ENCODE peak calls at places on chromosomes 3 and 15, in seven cellular contexts. U is transverse colon, W is sigmoid colon, B is GM23338, Z is natural killer cell, X is bronchial epithelial cell, V is WERI-Rb-1. A is an unnamed sample.

GRCh38 chr3:136106101-136106500 is 90.0 kb downstream of the MSL2 start:
- DNase-seq in U (no peak), W (no peak), X (no peak), Z (no peak), B (no peak), V (no peak), A (no peak)

GRCh38 chr3:71129611-71130515 is 453.7 kb downstream of the FOXP1 start:
- DNase-seq in V (no peak), B (peak), X (peak), W (no peak), U (no peak), Z (no peak), A (no peak)

GRCh38 chr3:14633819-14634424 is 17.6 kb upstream of the CCDC174 start:
- DNase-seq in Z (peak), X (peak), B (peak), U (peak), W (no peak), V (peak), A (peak)

GRCh38 chr3:56795097-56795806 is 6.5 kb downstream of the ARHGEF3 start:
- DNase-seq in X (peak), V (no peak), B (no peak), U (no peak), W (peak), Z (no peak), A (no peak)

GRCh38 chr15:83066034-83066760 is 855 bp downstream of the BTBD1 start:
- DNase-seq in B (no peak), Z (no peak), X (no peak), V (no peak), U (peak), W (no peak), A (no peak)

GRCh38 chr15:44971036-44971435 is 14.5 kb downstream of the TERB2 start:
- DNase-seq in B (no peak), V (no peak), Z (no peak), X (no peak), W (no peak), U (no peak), A (no peak)

GRCh38 chr3:38163117-38163870 is 2.0 kb upstream of the OXSR1 start:
- DNase-seq in Z (no peak), U (no peak), B (peak), V (no peak), X (no peak), W (no peak), A (no peak)

GRCh38 chr3:16768956-16769355 is 115.8 kb upstream of the PLCL2 start:
- DNase-seq in Z (no peak), V (no peak), B (peak), X (no peak), W (no peak), U (no peak), A (no peak)

GRCh38 chr15:64813075-64813474 is 12.4 kb downstream of the PIF1 start:
- DNase-seq in X (no peak), U (no peak), W (no peak), B (no peak), V (no peak), Z (no peak), A (no peak)

GRCh38 chr3:50652709-50653108 is 22.0 kb upstream of the DOCK3 start:
- DNase-seq in U (peak), V (peak), W (no peak), X (peak), Z (no peak), B (peak), A (peak)

GRCh38 chr3:119084371-119085069 is 49.9 kb upstream of the IGSF11 start:
- DNase-seq in V (peak), U (no peak), Z (no peak), B (no peak), W (no peak), X (peak), A (no peak)

GRCh38 chr3:188321258-188321657 is 167.3 kb downstream of the LPP start:
- DNase-seq in V (no peak), W (no peak), U (no peak), X (no peak), Z (no peak), B (no peak), A (no peak)

GRCh38 chr3:15606434-15606891 is 4.9 kb downstream of the BTD start:
- DNase-seq in B (no peak), X (peak), W (no peak), Z (no peak), U (peak), V (no peak), A (no peak)

GRCh38 chr3:172040976-172041963 is 1.9 kb downstream of the FNDC3B start:
- DNase-seq in W (no peak), B (peak), V (no peak), U (peak), X (peak), Z (no peak), A (no peak)

GRCh38 chr3:179432451-179432850 is 18.8 kb downstream of the GNB4 start:
- DNase-seq in W (no peak), V (no peak), U (no peak), Z (no peak), B (no peak), X (no peak), A (no peak)
- TF ChIP-seq CTCF in W (no peak), V (no peak), U (no peak), Z (no peak), B (no peak), X (no peak), A (no peak)

DNA sequence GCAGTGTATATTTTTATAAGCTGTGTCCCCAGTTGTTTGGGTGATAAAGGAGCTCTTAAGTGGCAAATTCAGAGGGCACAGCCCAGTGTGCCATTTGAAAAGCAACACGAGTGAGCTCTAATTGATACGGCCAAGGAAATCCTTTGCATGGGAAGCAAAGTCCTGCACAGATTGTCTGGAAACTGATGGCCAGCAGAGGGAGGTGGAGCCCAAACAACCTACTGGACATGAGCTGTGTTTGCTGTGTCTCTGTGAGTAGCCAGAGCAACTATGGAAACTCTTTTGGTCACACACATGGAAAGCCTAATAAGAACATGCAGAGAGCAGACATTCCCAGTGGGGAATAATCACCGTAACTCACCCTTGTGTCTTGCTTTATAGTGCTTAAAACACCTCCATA is 24.4 kb downstream of the ONECUT1 start:
- DNase-seq in U (no peak), V (peak), W (no peak), X (no peak), Z (no peak), B (peak), A (no peak)
- TF ChIP-seq CTCF in U (no peak), V (peak), W (no peak), X (peak), Z (no peak), B (peak), A (no peak)

GRCh38 chr15:54609152-54609551 is 587.6 kb downstream of the RSL24D1 start:
- DNase-seq in U (no peak), Z (no peak), B (no peak), X (no peak), V (no peak), W (no peak), A (no peak)

GRCh38 chr15:54604963-54605362 is 591.8 kb downstream of the RSL24D1 start:
- DNase-seq in W (no peak), Z (no peak), X (no peak), U (no peak), V (peak), B (no peak), A (no peak)

GRCh38 chr15:54605556-54605955 is 591.2 kb downstream of the RSL24D1 start:
- DNase-seq in B (no peak), X (no peak), Z (no peak), W (no peak), U (no peak), V (no peak), A (no peak)
- TF ChIP-seq CTCF in B (no peak), X (no peak), Z (no peak), W (no peak), U (no peak), V (no peak), A (no peak)

DNA sequence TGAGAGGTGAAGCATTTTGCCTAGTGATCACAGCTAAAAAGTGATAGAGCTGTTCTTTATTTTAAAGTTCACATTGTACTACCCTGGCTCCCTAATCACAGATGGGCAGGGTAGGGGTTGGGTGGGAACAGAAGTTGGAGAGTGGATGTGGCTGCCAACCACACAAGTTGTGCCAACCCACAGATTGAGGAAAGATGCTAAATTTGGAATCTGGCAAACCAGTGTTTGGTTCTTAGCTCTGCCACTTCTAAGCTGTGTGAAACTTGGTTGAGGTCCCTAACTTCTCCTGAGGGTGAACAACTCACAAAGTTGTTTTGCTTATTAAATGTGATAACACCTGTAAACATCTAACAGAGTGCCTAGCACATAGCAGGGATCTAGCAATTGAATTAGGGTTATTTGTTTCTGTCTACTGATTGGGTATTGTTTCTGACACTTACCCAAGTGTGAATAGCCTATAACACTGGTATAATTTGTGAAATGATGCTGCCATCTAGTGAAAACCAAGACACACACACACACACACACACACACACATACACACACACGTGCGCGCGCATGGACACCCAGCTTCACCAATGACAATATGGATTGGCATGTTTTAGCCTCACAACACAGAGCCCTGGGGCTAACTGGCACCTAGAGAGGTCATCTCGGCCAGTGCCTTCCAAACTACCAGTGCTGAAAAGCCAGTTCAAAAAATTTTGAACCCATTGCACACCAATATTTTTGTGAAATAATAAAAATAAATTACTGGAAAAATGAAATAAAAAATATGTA is 25.3 kb downstream of the ADGRG7 start:
- DNase-seq in X (peak), U (peak), W (no peak), V (peak), Z (peak), B (peak), A (peak)
- TF ChIP-seq CTCF in X (peak), U (peak), W (no peak), V (peak), Z (no peak), B (no peak), A (no peak)

DNA sequence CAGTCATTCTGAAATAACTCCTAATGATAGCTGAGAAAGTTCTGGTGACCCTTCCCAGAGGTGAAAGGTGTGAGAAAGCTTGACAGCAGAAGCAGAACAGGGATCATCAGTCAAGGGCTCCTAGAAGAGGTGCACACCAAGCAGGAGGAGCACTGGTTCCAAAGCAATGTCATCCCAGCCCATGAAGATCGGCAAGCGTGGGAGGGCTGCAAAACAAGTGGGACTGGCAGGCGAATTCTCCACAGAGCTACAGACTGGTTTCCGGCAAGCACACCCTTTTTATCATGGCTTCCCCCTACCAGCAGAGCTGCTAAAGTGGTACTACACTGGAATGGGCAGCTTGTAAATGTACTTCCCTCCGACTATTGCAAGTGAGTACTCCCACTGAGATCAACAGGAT is 62.3 kb upstream of the MYO5C start:
- DNase-seq in U (no peak), V (peak), X (no peak), B (no peak), Z (no peak), W (no peak), A (no peak)
- TF ChIP-seq CTCF in U (no peak), V (no peak), X (no peak), B (no peak), Z (no peak), W (no peak), A (no peak)

GRCh38 chr3:141204343-141204742 is 27.3 kb upstream of the PXYLP1 start:
- DNase-seq in B (no peak), W (no peak), U (no peak), V (no peak), Z (no peak), X (no peak), A (no peak)
- TF ChIP-seq CTCF in B (no peak), W (no peak), U (no peak), V (no peak), Z (no peak), X (no peak), A (no peak)

GRCh38 chr15:33119263-33119662 is 75.3 kb downstream of the FMN1 start:
- DNase-seq in U (no peak), X (no peak), V (no peak), W (no peak), Z (no peak), B (no peak), A (no peak)

GRCh38 chr15:33113666-33114483 is 80.6 kb downstream of the FMN1 start:
- DNase-seq in W (no peak), B (no peak), U (no peak), V (no peak), Z (no peak), X (peak), A (no peak)

GRCh38 chr15:33114484-33114767 is 80.1 kb downstream of the FMN1 start:
- DNase-seq in V (no peak), U (no peak), Z (no peak), X (peak), B (no peak), W (no peak), A (no peak)

GRCh38 chr15:33115191-33115861 is 79.2 kb downstream of the FMN1 start:
- DNase-seq in V (no peak), X (no peak), W (no peak), Z (no peak), B (peak), U (no peak), A (no peak)

DNA sequence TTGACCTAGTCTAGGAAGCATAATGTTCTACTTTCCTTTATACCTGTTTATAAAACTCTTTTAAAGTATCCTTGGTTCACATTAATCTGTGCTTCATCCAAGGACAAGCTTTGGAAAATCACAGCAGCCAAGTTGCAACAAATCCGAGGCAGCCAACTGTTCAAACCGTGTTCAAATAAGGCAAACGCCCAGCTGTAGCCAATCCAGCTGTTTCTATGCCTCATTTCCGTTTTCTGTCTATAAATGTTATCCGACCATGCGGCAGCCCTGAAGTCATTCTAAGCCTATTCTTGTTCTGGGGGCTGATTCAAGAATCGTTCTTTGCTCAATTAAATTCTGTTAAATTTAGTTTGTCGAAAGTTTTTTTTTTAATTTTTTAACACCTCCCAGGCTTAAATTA is 78.3 kb downstream of the FMN1 start:
- DNase-seq in X (no peak), V (no peak), U (no peak), B (no peak), Z (no peak), W (no peak), A (no peak)
- TF ChIP-seq CTCF in X (no peak), V (no peak), U (no peak), B (no peak), Z (no peak), W (no peak), A (no peak)